ENCODE peak calls at places on chromosomes 5 and 9, in eight cellular contexts. M is GM23248; V is iris pigment epithelial cell; W is BE2C; Q is CD8-positive, alpha-beta memory T cell; P is aorta; K is T1000; H is T-helper 17 cell. E is an unnamed sample.

GRCh38 chr9:581673-582497 is 259.6 kb upstream of the DMRT1 start:
- DNase-seq in M (no peak), V (no peak), W (no peak), Q (no peak), P (no peak), K (no peak), H (no peak), E (no peak)

GRCh38 chr5:138241688-138242547 is 28.8 kb upstream of the CDC23 start:
- DNase-seq in M (peak; percentile 57), V (peak; percentile 13), W (peak; percentile 21), Q (no peak), P (peak; percentile 51), K (no peak), H (peak; percentile 15), E (no peak)

GRCh38 chr9:2093920-2094597 is 78.9 kb downstream of the SMARCA2 start:
- DNase-seq in M (peak; percentile 73), V (peak; percentile 74), W (no peak), Q (no peak), P (peak; percentile 48), K (no peak), H (no peak), E (peak; percentile 36)

GRCh38 chr5:122493091-122493775 is 181.2 kb downstream of the SNCAIP start:
- DNase-seq in M (no peak), V (no peak), W (peak; percentile 97), Q (no peak), P (peak; percentile 82), K (no peak), H (no peak), E (no peak)

GRCh38 chr5:142320427-142320732 is 4.4 kb downstream of the SPRY4 start:
- DNase-seq in M (no peak), V (no peak), W (no peak), Q (no peak), P (no peak), K (no peak), H (no peak), E (no peak)

GRCh38 chr9:86064220-86064619 is 35.1 kb downstream of the GOLM1 start:
- DNase-seq in M (no peak), V (no peak), W (no peak), Q (no peak), P (no peak), K (no peak), H (no peak), E (peak; percentile 45)

GRCh38 chr5:91332267-91333044 is 50.7 kb downstream of the ARRDC3 start:
- DNase-seq in M (peak; percentile 22), V (peak; percentile 92), W (no peak), Q (no peak), P (no peak), K (no peak), H (no peak), E (no peak)

GRCh38 chr5:78328585-78329173 is 31.7 kb upstream of the SCAMP1 start:
- DNase-seq in M (peak; percentile 48), V (peak; percentile 51), W (no peak), Q (no peak), P (no peak), K (no peak), H (no peak), E (no peak)

GRCh38 chr9:29285818-29286217 is 1712.5 kb upstream of the C9orf72 start:
- DNase-seq in M (no peak), V (no peak), W (no peak), Q (no peak), P (no peak), K (no peak), H (no peak), E (no peak)

E was measured in putamen.